ENCODE peak calls at places on chromosomes 12 and 14, in four cellular contexts. D, J, G and R are unnamed samples.

GRCh38 chr14:64704145-64704742 is at the start of gene PLEKHG3:
- DNase-seq in D (peak), J (no peak), G (peak), R (peak)

GRCh38 chr12:122265433-122265832 is 861 bp downstream of the VPS33A start:
- DNase-seq in D (no peak), J (no peak), G (no peak), R (no peak)

GRCh38 chr12:13745100-13745678 is 236.2 kb downstream of the GRIN2B start:
- DNase-seq in D (no peak), J (no peak), G (no peak), R (no peak)

GRCh38 chr12:116303929-116304328 is 26.4 kb upstream of the MED13L start:
- DNase-seq in D (no peak), J (no peak), G (no peak), R (no peak)

GRCh38 chr14:30621354-30621953 is 665 bp upstream of the SCFD1 start:
- DNase-seq in D (no peak), J (no peak), G (peak), R (peak)

GRCh38 chr12:116160196-116160595 is 117.3 kb downstream of the MED13L start:
- DNase-seq in D (peak), J (no peak), G (no peak), R (no peak)

GRCh38 chr14:74505831-74506230 is 12.3 kb downstream of the ISCA2 start:
- DNase-seq in D (no peak), J (no peak), G (no peak), R (no peak)

GRCh38 chr12:12408265-12408690 is 51.4 kb downstream of the BORCS5 start:
- DNase-seq in D (no peak), J (peak), G (no peak), R (no peak)

GRCh38 chr14:20606190-20606901 is 15.2 kb upstream of the RNASE12 start:
- DNase-seq in D (no peak), J (no peak), G (peak), R (peak)

GRCh38 chr14:79659995-79660975 is 551.0 kb downstream of the DIO2 start:
- DNase-seq in D (no peak), J (peak), G (no peak), R (no peak)

GRCh38 chr12:96020314-96021003 is 14.9 kb downstream of the LTA4H start:
- DNase-seq in D (no peak), J (peak), G (no peak), R (no peak)

GRCh38 chr12:116603516-116603915 is 44.3 kb downstream of the MAP1LC3B2 start:
- DNase-seq in D (no peak), J (no peak), G (no peak), R (peak)

GRCh38 chr14:68466491-68466977 is 326.3 kb downstream of the ZFP36L1 start:
- DNase-seq in D (no peak), J (no peak), G (peak), R (no peak)

GRCh38 chr12:109766251-109766778 is 52.7 kb downstream of the FAM222A start:
- DNase-seq in D (no peak), J (no peak), G (no peak), R (peak)

GRCh38 chr14:101111620-101112290 is 208.2 kb upstream of the RTL1 start:
- DNase-seq in D (no peak), J (no peak), G (no peak), R (peak)

GRCh38 chr14:99387880-99388279 is 92.8 kb downstream of the SETD3 start:
- DNase-seq in D (no peak), J (no peak), G (no peak), R (no peak)

GRCh38 chr14:92659765-92660561 is 88.5 kb downstream of the LGMN start:
- DNase-seq in D (no peak), J (no peak), G (no peak), R (no peak)

GRCh38 chr14:102140027-102140749 is 491 bp downstream of the WDR20 start:
- DNase-seq in D (peak), J (no peak), G (peak), R (peak)

GRCh38 chr12:6810758-6811157 is 10.9 kb upstream of the GPR162 start:
- DNase-seq in D (no peak), J (no peak), G (no peak), R (no peak)

GRCh38 chr14:77979666-77980351 is 179.9 kb downstream of the ADCK1 start:
- DNase-seq in D (peak), J (no peak), G (peak), R (peak)

GRCh38 chr12:55073043-55074022 is 52.9 kb upstream of the OR9K2 start:
- DNase-seq in D (peak), J (peak), G (peak), R (peak)

GRCh38 chr12:84276215-84276614 is 636.4 kb downstream of the SLC6A15 start:
- DNase-seq in D (no peak), J (no peak), G (no peak), R (peak)

GRCh38 chr12:11695321-11695720 is 45.8 kb downstream of the ETV6 start:
- DNase-seq in D (no peak), J (no peak), G (no peak), R (no peak)

GRCh38 chr12:63319386-63319785 is 168.4 kb upstream of the AVPR1A start:
- DNase-seq in D (no peak), J (no peak), G (no peak), R (no peak)

GRCh38 chr12:131695968-131696367 is 14.9 kb upstream of the SFSWAP start:
- DNase-seq in D (no peak), J (no peak), G (no peak), R (no peak)

GRCh38 chr14:69392481-69392880 is 5.6 kb downstream of the ERH start:
- DNase-seq in D (no peak), J (peak), G (no peak), R (no peak)

GRCh38 chr14:49679271-49679670 is 8.7 kb downstream of the POLE2 start:
- DNase-seq in D (no peak), J (no peak), G (no peak), R (no peak)

GRCh38 chr12:101207086-101207780 is 2.8 kb downstream of the SLC5A8 start:
- DNase-seq in D (no peak), J (no peak), G (no peak), R (no peak)

GRCh38 chr14:61565181-61565580 is 130.1 kb upstream of the HIF1A start:
- DNase-seq in D (no peak), J (no peak), G (no peak), R (no peak)
- TF ChIP-seq JUND in D (no peak), J (no peak), G (no peak), R (no peak)

GRCh38 chr12:89073027-89073398 is 279.3 kb downstream of the DUSP6 start:
- DNase-seq in D (no peak), J (no peak), G (no peak), R (no peak)

GRCh38 chr12:89072303-89073026 is 279.8 kb downstream of the DUSP6 start:
- DNase-seq in D (no peak), J (no peak), G (no peak), R (no peak)

GRCh38 chr12:89070603-89071002 is 281.7 kb downstream of the DUSP6 start:
- DNase-seq in D (no peak), J (no peak), G (no peak), R (no peak)

GRCh38 chr12:89067436-89067835 is 284.9 kb downstream of the DUSP6 start:
- DNase-seq in D (no peak), J (no peak), G (no peak), R (no peak)

GRCh38 chr12:89069431-89069830 is 282.9 kb downstream of the DUSP6 start:
- DNase-seq in D (no peak), J (no peak), G (no peak), R (no peak)
- TF ChIP-seq SMC3 in D (no peak), J (no peak), G (no peak), R (no peak)

GRCh38 chr14:72631401-72631800 is 262.5 kb downstream of the DPF3 start:
- DNase-seq in D (no peak), J (no peak), G (no peak), R (no peak)
- TF ChIP-seq JUND in D (no peak), J (no peak), G (no peak), R (no peak)

GRCh38 chr12:30197392-30198047 is 413.8 kb upstream of the TMTC1 start:
- DNase-seq in D (no peak), J (no peak), G (no peak), R (no peak)
- TF ChIP-seq SMC3 in D (no peak), J (no peak), G (no peak), R (no peak)

GRCh38 chr12:65300679-65301349 is 22.3 kb downstream of the MSRB3 start:
- DNase-seq in D (peak), J (no peak), G (peak), R (no peak)
- TF ChIP-seq JUND in D (no peak), J (no peak), G (no peak), R (no peak)